ENCODE peak calls at places on chromosomes 12 and 14, in nine cellular contexts. N, A, B, U, D, W, O, J and T are unnamed samples.

GRCh38 chr12:25653487-25654175 is 100.5 kb upstream of the LMNTD1 start:
- DNase-seq in N (peak; percentile 7), A (no peak), B (no peak), U (no peak), D (no peak), W (no peak), O (no peak), J (no peak), T (no peak)

GRCh38 chr14:104135121-104135903 is 3.1 kb upstream of the KIF26A start:
- DNase-seq in N (no peak), A (no peak), B (peak; percentile 67), U (no peak), D (peak; percentile 89), W (peak; percentile 74), O (no peak), J (no peak), T (peak; percentile 95)

GRCh38 chr12:55996715-55997534 is at the start of gene SUOX:
- DNase-seq in N (peak; percentile 90), A (peak; percentile 92), B (peak; percentile 99), U (no peak), D (peak; percentile 98), W (peak; percentile 96), O (no peak), J (peak; percentile 92), T (peak; percentile 97)

GRCh38 chr14:71011479-71011878 is 104.2 kb downstream of the PCNX1 start:
- DNase-seq in N (no peak), A (no peak), B (no peak), U (no peak), D (no peak), W (no peak), O (no peak), J (no peak), T (no peak)

GRCh38 chr14:104558231-104559042 is 21.1 kb upstream of the C14orf180 start:
- DNase-seq in N (no peak), A (no peak), B (no peak), U (no peak), D (no peak), W (no peak), O (no peak), J (no peak), T (peak; percentile 38)

GRCh38 chr14:62168564-62169155 is 406.4 kb downstream of the SNAPC1 start:
- DNase-seq in N (no peak), A (no peak), B (no peak), U (no peak), D (no peak), W (no peak), O (no peak), J (no peak), T (no peak)

GRCh38 chr14:100155049-100155621 is 4.3 kb downstream of the DEGS2 start:
- DNase-seq in N (no peak), A (no peak), B (peak; percentile 67), U (no peak), D (peak; percentile 85), W (peak; percentile 50), O (no peak), J (no peak), T (peak; percentile 94)

GRCh38 chr14:74978416-74978947 is 23.1 kb upstream of the PGF start:
- DNase-seq in N (no peak), A (no peak), B (no peak), U (no peak), D (peak; percentile 29), W (no peak), O (no peak), J (no peak), T (peak; percentile 52)

GRCh38 chr12:16573652-16574077 is 32.3 kb downstream of the LMO3 start:
- DNase-seq in N (no peak), A (no peak), B (peak; percentile 37), U (no peak), D (peak; percentile 50), W (no peak), O (no peak), J (no peak), T (no peak)

GRCh38 chr12:46475972-46476645 is 103.5 kb upstream of the SLC38A2 start:
- DNase-seq in N (no peak), A (no peak), B (no peak), U (no peak), D (no peak), W (no peak), O (no peak), J (no peak), T (no peak)

GRCh38 chr14:103679351-103679750 is 35.9 kb downstream of the XRCC3 start:
- DNase-seq in N (no peak), A (no peak), B (no peak), U (peak; percentile 41), D (peak; percentile 51), W (peak; percentile 46), O (no peak), J (no peak), T (peak; percentile 87)

GRCh38 chr14:99272669-99273024 is 650 bp upstream of the BCL11B start:
- DNase-seq in N (no peak), A (no peak), B (no peak), U (no peak), D (no peak), W (peak; percentile 62), O (no peak), J (no peak), T (no peak)

GRCh38 chr12:57657744-57658143 is 24.7 kb upstream of the B4GALNT1 start:
- DNase-seq in N (no peak), A (no peak), B (no peak), U (no peak), D (no peak), W (no peak), O (no peak), J (no peak), T (no peak)

GRCh38 chr14:101499513-101499912 is 61.8 kb upstream of the DIO3 start:
- DNase-seq in N (no peak), A (no peak), B (no peak), U (no peak), D (no peak), W (no peak), O (no peak), J (no peak), T (peak; percentile 23)

GRCh38 chr12:93115646-93116045 is 186.6 kb upstream of the EEA1 start:
- DNase-seq in N (no peak), A (no peak), B (no peak), U (no peak), D (no peak), W (no peak), O (no peak), J (no peak), T (no peak)

GRCh38 chr12:44053550-44054243 is 217.8 kb downstream of the TMEM117 start:
- DNase-seq in N (no peak), A (peak; percentile 68), B (no peak), U (no peak), D (no peak), W (no peak), O (no peak), J (peak; percentile 10), T (no peak)

GRCh38 chr12:103505371-103506236 is 9.8 kb upstream of the C12orf42 start:
- DNase-seq in N (no peak), A (no peak), B (no peak), U (no peak), D (no peak), W (peak; percentile 44), O (no peak), J (no peak), T (no peak)

GRCh38 chr12:92502417-92503028 is 200.3 kb upstream of the PLEKHG7 start:
- DNase-seq in N (no peak), A (no peak), B (no peak), U (no peak), D (no peak), W (peak; percentile 6), O (no peak), J (no peak), T (no peak)

GRCh38 chr12:42958271-42958674 is 368.7 kb upstream of the PRICKLE1 start:
- DNase-seq in N (no peak), A (no peak), B (no peak), U (no peak), D (no peak), W (no peak), O (no peak), J (no peak), T (no peak)

GRCh38 chr12:130225347-130225746 is 63.1 kb downstream of the FZD10 start:
- DNase-seq in N (no peak), A (no peak), B (no peak), U (no peak), D (no peak), W (peak; percentile 39), O (no peak), J (no peak), T (no peak)

GRCh38 chr12:122875590-122876220 is 20.2 kb downstream of the VPS37B start:
- DNase-seq in N (no peak), A (no peak), B (no peak), U (no peak), D (no peak), W (no peak), O (no peak), J (no peak), T (no peak)

GRCh38 chr12:16513231-16513630 is 92.7 kb downstream of the LMO3 start:
- DNase-seq in N (no peak), A (no peak), B (no peak), U (no peak), D (no peak), W (no peak), O (no peak), J (no peak), T (no peak)

GRCh38 chr12:69339999-69340398 is 8.2 kb upstream of the LYZ start:
- DNase-seq in N (no peak), A (no peak), B (no peak), U (no peak), D (no peak), W (no peak), O (no peak), J (no peak), T (no peak)

GRCh38 chr12:57726151-57726883 is 12.2 kb downstream of the AGAP2 start:
- DNase-seq in N (peak; percentile 32), A (peak; percentile 47), B (peak; percentile 95), U (no peak), D (peak; percentile 93), W (peak; percentile 88), O (peak; percentile 18), J (peak; percentile 33), T (peak; percentile 97)

GRCh38 chr12:72057330-72057911 is 118.8 kb downstream of the TPH2 start:
- DNase-seq in N (no peak), A (no peak), B (no peak), U (no peak), D (no peak), W (no peak), O (no peak), J (no peak), T (no peak)